ENCODE peak calls at places on chromosomes 4 and X, in eight cellular contexts. V, A, F, O, X, Q, Z and L are unnamed samples.

GRCh38 chr4:177740563-177740962 is 298.3 kb upstream of the AGA start:
- DNase-seq in V (no peak), A (no peak), F (no peak), O (no peak), X (no peak), Q (no peak), Z (no peak), L (no peak)

GRCh38 chrX:132483951-132484350 is 4.9 kb downstream of the MBNL3 start:
- DNase-seq in V (no peak), A (peak; percentile 30), F (no peak), O (no peak), X (peak; percentile 57), Q (no peak), Z (no peak), L (no peak)

GRCh38 chr4:83855044-83855443 is 319.1 kb downstream of the GPAT3 start:
- DNase-seq in V (no peak), A (no peak), F (no peak), O (no peak), X (no peak), Q (peak; percentile 81), Z (no peak), L (no peak)

GRCh38 chr4:78687818-78688217 is 88.3 kb upstream of the BMP2K start:
- DNase-seq in V (peak; percentile 62), A (no peak), F (no peak), O (no peak), X (no peak), Q (no peak), Z (no peak), L (no peak)

GRCh38 chr4:133146574-133147198 is 2.4 kb upstream of the PCDH10 start:
- DNase-seq in V (peak; percentile 77), A (no peak), F (no peak), O (peak; percentile 73), X (no peak), Q (peak; percentile 66), Z (peak; percentile 31), L (peak; percentile 80)

GRCh38 chr4:47933798-47934197 is 19.4 kb upstream of the NFXL1 start:
- DNase-seq in V (peak; percentile 41), A (no peak), F (no peak), O (no peak), X (no peak), Q (peak; percentile 74), Z (no peak), L (no peak)

GRCh38 chr4:5998333-5998936 is 19.8 kb downstream of the C4orf50 start:
- DNase-seq in V (peak; percentile 80), A (peak; percentile 67), F (no peak), O (peak; percentile 74), X (peak; percentile 32), Q (peak; percentile 66), Z (peak; percentile 55), L (peak; percentile 76)

GRCh38 chrX:31057291-31057690 is 14.6 kb downstream of the FTHL17 start:
- DNase-seq in V (no peak), A (no peak), F (no peak), O (no peak), X (no peak), Q (no peak), Z (no peak), L (no peak)

GRCh38 chrX:72280210-72280882 is 3.3 kb upstream of the RPS4X start:
- DNase-seq in V (no peak), A (no peak), F (no peak), O (no peak), X (no peak), Q (no peak), Z (no peak), L (no peak)

GRCh38 chrX:48493890-48494364 is 14.9 kb upstream of the PORCN start:
- DNase-seq in V (peak; percentile 52), A (peak; percentile 63), F (no peak), O (peak; percentile 40), X (no peak), Q (peak; percentile 61), Z (peak; percentile 45), L (peak; percentile 47)

GRCh38 chrX:131779313-131779712 is 235.4 kb downstream of the OR13H1 start:
- DNase-seq in V (no peak), A (no peak), F (no peak), O (no peak), X (no peak), Q (no peak), Z (no peak), L (no peak)

GRCh38 chrX:34426334-34426733 is 230.8 kb downstream of the TMEM47 start:
- DNase-seq in V (peak; percentile 7), A (no peak), F (no peak), O (no peak), X (no peak), Q (peak; percentile 12), Z (no peak), L (no peak)

GRCh38 chr4:44580231-44580630 is 71.2 kb downstream of the YIPF7 start:
- DNase-seq in V (no peak), A (no peak), F (no peak), O (no peak), X (no peak), Q (no peak), Z (no peak), L (no peak)

GRCh38 chr4:44578954-44579353 is 72.5 kb downstream of the YIPF7 start:
- DNase-seq in V (no peak), A (no peak), F (no peak), O (no peak), X (no peak), Q (no peak), Z (no peak), L (no peak)

DNA sequence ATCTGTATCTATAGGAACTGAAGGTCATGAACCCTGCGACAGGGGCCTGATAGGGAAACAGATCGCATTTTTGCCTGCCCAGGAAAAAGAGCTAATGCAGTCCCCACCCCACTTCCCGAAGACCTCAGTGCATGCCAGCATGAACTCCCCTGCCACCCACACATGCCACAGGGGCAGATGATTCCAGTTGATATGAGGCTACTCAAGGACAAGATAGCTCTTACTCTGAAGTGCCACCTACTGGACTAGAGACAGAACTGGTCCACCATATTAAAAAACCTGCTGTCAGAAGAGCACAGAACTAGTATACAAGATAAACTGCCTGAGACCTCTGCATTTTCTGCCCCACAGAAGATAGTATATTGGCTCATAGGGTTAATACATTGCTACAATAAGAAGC is 68.0 kb downstream of the YIPF7 start:
- DNase-seq in V (no peak), A (no peak), F (no peak), O (no peak), X (no peak), Q (no peak), Z (no peak), L (no peak)
- TF ChIP-seq CTCF in V (no peak), A (no peak), F (no peak), O (peak; percentile 34), X (no peak), Q (peak; percentile 18), Z (no peak), L (no peak)

DNA sequence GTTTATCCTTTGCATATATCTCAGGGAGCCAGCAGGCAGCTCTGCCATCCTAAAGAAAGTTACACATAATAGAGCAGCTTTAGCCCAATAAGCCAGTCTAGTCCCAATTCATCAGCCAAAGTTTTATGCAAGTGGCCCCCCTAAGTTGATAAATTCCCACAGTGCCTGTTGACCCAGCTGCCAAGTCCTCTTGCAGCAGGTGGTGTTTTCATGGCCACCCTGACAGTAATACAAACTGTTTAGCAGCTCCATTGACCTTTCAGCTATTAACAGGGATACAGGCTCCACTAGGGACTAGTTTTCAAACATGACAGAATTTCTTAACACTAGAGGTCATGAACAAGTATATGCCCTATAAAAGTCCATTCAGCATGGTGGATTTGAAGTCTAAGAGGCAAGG is 77.5 kb downstream of the HHIP start:
- DNase-seq in V (no peak), A (no peak), F (no peak), O (no peak), X (peak; percentile 72), Q (no peak), Z (no peak), L (no peak)
- TF ChIP-seq CTCF in V (no peak), A (no peak), F (no peak), O (no peak), X (no peak), Q (no peak), Z (no peak), L (no peak)

GRCh38 chrX:100615015-100615414 is 21.6 kb downstream of the TSPAN6 start:
- DNase-seq in V (peak; percentile 46), A (peak; percentile 17), F (no peak), O (no peak), X (peak; percentile 10), Q (peak; percentile 83), Z (peak; percentile 38), L (no peak)
- TF ChIP-seq CTCF in V (peak; percentile 58), A (peak; percentile 35), F (peak; percentile 29), O (peak; percentile 74), X (no peak), Q (peak; percentile 56), Z (no peak), L (peak; percentile 56)

GRCh38 chrX:8811611-8812010 is 10.4 kb upstream of the FAM9A start:
- DNase-seq in V (no peak), A (no peak), F (no peak), O (no peak), X (no peak), Q (no peak), Z (no peak), L (no peak)

GRCh38 chrX:8813036-8813435 is 11.9 kb upstream of the FAM9A start:
- DNase-seq in V (no peak), A (no peak), F (no peak), O (no peak), X (no peak), Q (no peak), Z (no peak), L (no peak)

GRCh38 chrX:8820910-8821527 is 19.8 kb upstream of the FAM9A start:
- DNase-seq in V (peak; percentile 71), A (no peak), F (no peak), O (no peak), X (no peak), Q (peak; percentile 36), Z (no peak), L (no peak)

GRCh38 chrX:8815460-8816065 is 14.4 kb upstream of the FAM9A start:
- DNase-seq in V (peak; percentile 77), A (no peak), F (no peak), O (peak; percentile 58), X (no peak), Q (peak; percentile 49), Z (peak; percentile 63), L (no peak)
- TF ChIP-seq CTCF in V (peak; percentile 65), A (peak; percentile 45), F (peak; percentile 57), O (peak; percentile 85), X (peak; percentile 57), Q (peak; percentile 62), Z (peak; percentile 33), L (peak; percentile 78)

GRCh38 chr4:8112036-8112576 is 46.5 kb downstream of the ABLIM2 start:
- DNase-seq in V (no peak), A (no peak), F (no peak), O (no peak), X (no peak), Q (no peak), Z (no peak), L (no peak)
- TF ChIP-seq CTCF in V (no peak), A (no peak), F (no peak), O (no peak), X (no peak), Q (no peak), Z (no peak), L (no peak)